ENCODE peak calls at places on chromosomes 3 and 15, in eight cellular contexts. N is psoas muscle; L is PC-3; G is GDM1; D is fibroblast of mammary gland; C is activated CD4-positive, alpha-beta T cell treated with anti-CD3 and anti-CD28 coated beads for 48 hours; E is iris pigment epithelial cell; V is RCC 7860. X is an unnamed sample.

GRCh38 chr3:159032311-159032710 is 230.5 kb downstream of the MFSD1 start:
- DNase-seq in L (peak), N (no peak), V (no peak), D (peak), E (peak), G (no peak), C (no peak), X (no peak)

GRCh38 chr15:70356919-70357318 is 259.2 kb upstream of the TLE3 start:
- DNase-seq in E (peak), D (peak), C (no peak), N (no peak), L (peak), V (no peak), G (no peak), X (no peak)

GRCh38 chr3:112302881-112303761 is 9.1 kb upstream of the SLC9C1 start:
- DNase-seq in L (no peak), C (peak), N (no peak), D (peak), G (no peak), E (peak), V (no peak), X (no peak)

GRCh38 chr15:31353931-31354330 is 27.3 kb downstream of the KLF13 start:
- DNase-seq in L (no peak), V (no peak), G (no peak), E (no peak), N (peak), D (no peak), C (no peak), X (peak)

GRCh38 chr15:81311834-81312459 is 12.0 kb downstream of the STARD5 start:
- DNase-seq in D (peak), V (no peak), L (no peak), C (no peak), N (no peak), G (peak), E (no peak), X (no peak)

GRCh38 chr15:68130851-68131250 is 74.3 kb downstream of the CALML4 start:
- DNase-seq in L (no peak), V (no peak), N (no peak), G (no peak), E (no peak), D (no peak), C (no peak), X (no peak)

GRCh38 chr3:105807146-105807545 is 61.7 kb downstream of the CBLB start:
- DNase-seq in L (no peak), C (no peak), E (no peak), D (no peak), N (no peak), G (no peak), V (no peak), X (no peak)

GRCh38 chr3:4570840-4571621 is 77.9 kb downstream of the ITPR1 start:
- DNase-seq in D (no peak), E (no peak), G (peak), L (no peak), V (peak), C (no peak), N (no peak), X (no peak)

GRCh38 chr3:126827121-126827520 is 123.1 kb downstream of the CHCHD6 start:
- DNase-seq in E (peak), C (no peak), D (peak), N (peak), V (no peak), G (no peak), L (no peak), X (no peak)

GRCh38 chr3:64163019-64163754 is 62.1 kb downstream of the PRICKLE2 start:
- DNase-seq in V (no peak), D (no peak), E (no peak), G (no peak), L (no peak), C (no peak), N (no peak), X (no peak)

GRCh38 chr3:43523454-43524053 is 98.3 kb downstream of the ANO10 start:
- DNase-seq in D (peak), C (peak), N (no peak), V (no peak), G (no peak), E (peak), L (no peak), X (no peak)

GRCh38 chr3:102356506-102356905 is 78.3 kb upstream of the ZPLD1 start:
- DNase-seq in E (no peak), G (no peak), L (no peak), V (no peak), C (no peak), D (no peak), N (no peak), X (no peak)

GRCh38 chr15:86329311-86330013 is 249.8 kb downstream of the AGBL1 start:
- DNase-seq in N (no peak), E (no peak), G (no peak), L (no peak), C (no peak), V (no peak), D (no peak), X (no peak)

GRCh38 chr3:197394464-197395321 is 96.3 kb upstream of the DLG1 start:
- DNase-seq in V (peak), L (peak), D (peak), G (no peak), E (peak), C (peak), N (peak), X (peak)

GRCh38 chr3:147513785-147514184 is 104.6 kb downstream of the ZIC1 start:
- DNase-seq in E (no peak), C (no peak), G (no peak), L (no peak), N (no peak), V (no peak), D (no peak), X (no peak)

GRCh38 chr3:94036909-94037507 is 8.6 kb upstream of the STX19 start:
- DNase-seq in L (peak), E (peak), C (no peak), V (peak), D (peak), G (no peak), N (no peak), X (no peak)

GRCh38 chr15:90414408-90415028 is 26.5 kb downstream of the IQGAP1 start:
- DNase-seq in C (peak), E (peak), G (no peak), V (peak), L (peak), N (no peak), D (peak), X (no peak)

GRCh38 chr15:59191855-59192237 is 14.8 kb upstream of the LDHAL6B start:
- DNase-seq in G (no peak), E (peak), N (no peak), L (peak), C (no peak), D (peak), V (peak), X (no peak)

GRCh38 chr15:100769043-100769974 is 110.3 kb upstream of the ALDH1A3 start:
- DNase-seq in L (no peak), G (no peak), C (no peak), V (no peak), D (no peak), E (no peak), N (peak), X (no peak)

GRCh38 chr15:77235566-77235965 is 164.7 kb upstream of the TSPAN3 start:
- DNase-seq in V (no peak), L (no peak), N (no peak), E (no peak), D (no peak), G (no peak), C (no peak), X (no peak)

GRCh38 chr3:185402561-185402960 is 39.6 kb downstream of the MAP3K13 start:
- DNase-seq in E (peak), N (no peak), L (no peak), G (no peak), V (no peak), C (no peak), D (peak), X (no peak)

GRCh38 chr3:172946061-172946460 is 195.0 kb downstream of the SPATA16 start:
- DNase-seq in L (no peak), C (no peak), G (no peak), N (no peak), D (no peak), V (no peak), E (no peak), X (no peak)

GRCh38 chr15:93089855-93090305 is 869 bp upstream of the RGMA start:
- DNase-seq in C (no peak), V (no peak), G (no peak), N (peak), L (no peak), E (no peak), D (no peak), X (no peak)

GRCh38 chr3:72312339-72312738 is 527.4 kb upstream of the PROK2 start:
- DNase-seq in N (no peak), C (no peak), G (no peak), E (no peak), D (no peak), V (no peak), L (no peak), X (no peak)

GRCh38 chr3:141405581-141405980 is 37.3 kb downstream of the ZBTB38 start:
- DNase-seq in G (no peak), E (peak), N (no peak), L (no peak), D (no peak), V (no peak), C (no peak), X (no peak)

GRCh38 chr3:119829431-119829830 is 47.5 kb downstream of the NR1I2 start:
- DNase-seq in C (no peak), V (no peak), D (no peak), L (no peak), N (no peak), E (no peak), G (no peak), X (no peak)

GRCh38 chr3:71926242-71926560 is 141.3 kb upstream of the PROK2 start:
- DNase-seq in D (peak), N (no peak), L (peak), E (no peak), V (no peak), C (peak), G (no peak), X (no peak)

GRCh38 chr3:70805044-70805732 is 492.8 kb upstream of the MDFIC2 start:
- DNase-seq in V (peak), C (no peak), G (no peak), N (no peak), E (peak), L (peak), D (peak), X (no peak)